ENCODE peak calls at places on chromosomes 6 and 20, in nine cellular contexts. One of them, this sample, is unnamed.

GRCh38 chr20:36162272-36162966 is 7.9 kb downstream of the EPB41L1 start:
- DNase-seq in osteocyte: no peak
- DNase-seq in natural killer cell: no peak
- DNase-seq in bronchial epithelial cell: no peak
- DNase-seq in astrocyte of the spinal cord: no peak
- DNase-seq in brain microvascular endothelial cell: no peak
- DNase-seq in lower lobe of right lung: no peak
- DNase-seq in body of pancreas: no peak
- DNase-seq in astrocyte of the cerebellum: no peak
- DNase-seq in this sample: no peak

GRCh38 chr6:19921821-19922220 is 84.7 kb downstream of the ID4 start:
- DNase-seq in osteocyte: no peak
- DNase-seq in natural killer cell: no peak
- DNase-seq in bronchial epithelial cell: no peak
- DNase-seq in astrocyte of the spinal cord: no peak
- DNase-seq in brain microvascular endothelial cell: no peak
- DNase-seq in lower lobe of right lung: no peak
- DNase-seq in body of pancreas: no peak
- DNase-seq in astrocyte of the cerebellum: no peak
- DNase-seq in this sample: no peak

GRCh38 chr20:59074456-59074855 is 31.9 kb upstream of the PRELID3B start:
- DNase-seq in osteocyte: no peak
- DNase-seq in natural killer cell: no peak
- DNase-seq in bronchial epithelial cell: peak; percentile 83
- DNase-seq in astrocyte of the spinal cord: no peak
- DNase-seq in brain microvascular endothelial cell: no peak
- DNase-seq in lower lobe of right lung: no peak
- DNase-seq in body of pancreas: no peak
- DNase-seq in astrocyte of the cerebellum: no peak
- DNase-seq in this sample: peak; percentile 6

GRCh38 chr6:100595456-100595855 is 130.7 kb upstream of the SIM1 start:
- DNase-seq in osteocyte: no peak
- DNase-seq in natural killer cell: no peak
- DNase-seq in bronchial epithelial cell: no peak
- DNase-seq in astrocyte of the spinal cord: no peak
- DNase-seq in brain microvascular endothelial cell: no peak
- DNase-seq in lower lobe of right lung: no peak
- DNase-seq in body of pancreas: no peak
- DNase-seq in astrocyte of the cerebellum: no peak
- DNase-seq in this sample: no peak

GRCh38 chr20:41978246-41978790 is 360.1 kb upstream of the CHD6 start:
- DNase-seq in osteocyte: peak; percentile 51
- DNase-seq in natural killer cell: no peak
- DNase-seq in bronchial epithelial cell: no peak
- DNase-seq in astrocyte of the spinal cord: no peak
- DNase-seq in brain microvascular endothelial cell: no peak
- DNase-seq in lower lobe of right lung: no peak
- DNase-seq in body of pancreas: no peak
- DNase-seq in astrocyte of the cerebellum: no peak
- DNase-seq in this sample: no peak

GRCh38 chr6:156717542-156717941 is 59.6 kb upstream of the ARID1B start:
- DNase-seq in osteocyte: no peak
- DNase-seq in natural killer cell: no peak
- DNase-seq in bronchial epithelial cell: no peak
- DNase-seq in astrocyte of the spinal cord: no peak
- DNase-seq in brain microvascular endothelial cell: no peak
- DNase-seq in lower lobe of right lung: no peak
- DNase-seq in body of pancreas: no peak
- DNase-seq in astrocyte of the cerebellum: no peak
- DNase-seq in this sample: no peak

GRCh38 chr6:111027219-111027618 is 45.4 kb downstream of the RPF2 start:
- DNase-seq in osteocyte: no peak
- DNase-seq in natural killer cell: no peak
- DNase-seq in bronchial epithelial cell: no peak
- DNase-seq in astrocyte of the spinal cord: no peak
- DNase-seq in brain microvascular endothelial cell: no peak
- DNase-seq in lower lobe of right lung: no peak
- DNase-seq in body of pancreas: no peak
- DNase-seq in astrocyte of the cerebellum: no peak
- DNase-seq in this sample: no peak

GRCh38 chr20:19735446-19735845 is 22.6 kb upstream of the RIN2 start:
- DNase-seq in osteocyte: no peak
- DNase-seq in natural killer cell: no peak
- DNase-seq in bronchial epithelial cell: peak; percentile 97
- DNase-seq in astrocyte of the spinal cord: peak; percentile 81
- DNase-seq in brain microvascular endothelial cell: peak; percentile 88
- DNase-seq in lower lobe of right lung: no peak
- DNase-seq in body of pancreas: no peak
- DNase-seq in astrocyte of the cerebellum: peak; percentile 39
- DNase-seq in this sample: peak; percentile 73

GRCh38 chr20:16620961-16621360 is 47.7 kb upstream of the KIF16B start:
- DNase-seq in osteocyte: no peak
- DNase-seq in natural killer cell: no peak
- DNase-seq in bronchial epithelial cell: no peak
- DNase-seq in astrocyte of the spinal cord: no peak
- DNase-seq in brain microvascular endothelial cell: no peak
- DNase-seq in lower lobe of right lung: no peak
- DNase-seq in body of pancreas: no peak
- DNase-seq in astrocyte of the cerebellum: no peak
- DNase-seq in this sample: no peak

GRCh38 chr20:64254156-64254555 is 1.4 kb upstream of the PCMTD2 start:
- DNase-seq in osteocyte: no peak
- DNase-seq in natural killer cell: no peak
- DNase-seq in bronchial epithelial cell: no peak
- DNase-seq in astrocyte of the spinal cord: no peak
- DNase-seq in brain microvascular endothelial cell: no peak
- DNase-seq in lower lobe of right lung: no peak
- DNase-seq in body of pancreas: no peak
- DNase-seq in astrocyte of the cerebellum: no peak
- DNase-seq in this sample: no peak

GRCh38 chr6:139146317-139146726 is 11.4 kb downstream of the HECA start:
- DNase-seq in osteocyte: no peak
- DNase-seq in natural killer cell: no peak
- DNase-seq in bronchial epithelial cell: no peak
- DNase-seq in astrocyte of the spinal cord: no peak
- DNase-seq in brain microvascular endothelial cell: no peak
- DNase-seq in lower lobe of right lung: no peak
- DNase-seq in body of pancreas: no peak
- DNase-seq in astrocyte of the cerebellum: no peak
- DNase-seq in this sample: no peak

GRCh38 chr20:59765599-59766177 is 161.3 kb downstream of the PHACTR3 start:
- DNase-seq in osteocyte: no peak
- DNase-seq in natural killer cell: no peak
- DNase-seq in bronchial epithelial cell: peak; percentile 7
- DNase-seq in astrocyte of the spinal cord: no peak
- DNase-seq in brain microvascular endothelial cell: no peak
- DNase-seq in lower lobe of right lung: no peak
- DNase-seq in body of pancreas: no peak
- DNase-seq in astrocyte of the cerebellum: no peak
- DNase-seq in this sample: no peak

GRCh38 chr20:48096212-48096875 is 311.1 kb upstream of the SULF2 start:
- DNase-seq in osteocyte: no peak
- DNase-seq in natural killer cell: no peak
- DNase-seq in bronchial epithelial cell: no peak
- DNase-seq in astrocyte of the spinal cord: no peak
- DNase-seq in brain microvascular endothelial cell: no peak
- DNase-seq in lower lobe of right lung: no peak
- DNase-seq in body of pancreas: no peak
- DNase-seq in astrocyte of the cerebellum: no peak
- DNase-seq in this sample: no peak

GRCh38 chr6:31690231-31691077 is 9.6 kb upstream of the LY6G5C start:
- DNase-seq in osteocyte: no peak
- DNase-seq in natural killer cell: no peak
- DNase-seq in bronchial epithelial cell: no peak
- DNase-seq in astrocyte of the spinal cord: no peak
- DNase-seq in brain microvascular endothelial cell: no peak
- DNase-seq in lower lobe of right lung: no peak
- DNase-seq in body of pancreas: no peak
- DNase-seq in astrocyte of the cerebellum: no peak
- DNase-seq in this sample: no peak

GRCh38 chr6:123417411-123417810 is 219.3 kb downstream of the TRDN start:
- DNase-seq in osteocyte: no peak
- DNase-seq in natural killer cell: no peak
- DNase-seq in bronchial epithelial cell: no peak
- DNase-seq in astrocyte of the spinal cord: no peak
- DNase-seq in brain microvascular endothelial cell: no peak
- DNase-seq in lower lobe of right lung: no peak
- DNase-seq in body of pancreas: no peak
- DNase-seq in astrocyte of the cerebellum: no peak
- DNase-seq in this sample: no peak

GRCh38 chr20:62860924-62861691 is 514 bp downstream of the TCFL5 start:
- DNase-seq in osteocyte: no peak
- DNase-seq in natural killer cell: peak; percentile 57
- DNase-seq in bronchial epithelial cell: no peak
- DNase-seq in astrocyte of the spinal cord: no peak
- DNase-seq in brain microvascular endothelial cell: no peak
- DNase-seq in lower lobe of right lung: no peak
- DNase-seq in body of pancreas: no peak
- DNase-seq in astrocyte of the cerebellum: no peak
- DNase-seq in this sample: no peak

GRCh38 chr20:17525650-17526049 is 5.5 kb downstream of the BFSP1 start:
- DNase-seq in osteocyte: no peak
- DNase-seq in natural killer cell: no peak
- DNase-seq in bronchial epithelial cell: peak; percentile 78
- DNase-seq in astrocyte of the spinal cord: no peak
- DNase-seq in brain microvascular endothelial cell: peak; percentile 11
- DNase-seq in lower lobe of right lung: no peak
- DNase-seq in body of pancreas: peak; percentile 29
- DNase-seq in astrocyte of the cerebellum: no peak
- DNase-seq in this sample: no peak

GRCh38 chr6:129663531-129663930 is 46.4 kb downstream of the ARHGAP18 start:
- DNase-seq in osteocyte: no peak
- DNase-seq in natural killer cell: no peak
- DNase-seq in bronchial epithelial cell: no peak
- DNase-seq in astrocyte of the spinal cord: no peak
- DNase-seq in brain microvascular endothelial cell: no peak
- DNase-seq in lower lobe of right lung: no peak
- DNase-seq in body of pancreas: no peak
- DNase-seq in astrocyte of the cerebellum: no peak
- DNase-seq in this sample: no peak
- TF ChIP-seq CTCF in osteocyte: no peak
- TF ChIP-seq CTCF in natural killer cell: no peak
- TF ChIP-seq CTCF in bronchial epithelial cell: no peak
- TF ChIP-seq CTCF in astrocyte of the spinal cord: no peak
- TF ChIP-seq CTCF in brain microvascular endothelial cell: peak; percentile 5
- TF ChIP-seq CTCF in lower lobe of right lung: no peak
- TF ChIP-seq CTCF in body of pancreas: peak; percentile 10
- TF ChIP-seq CTCF in astrocyte of the cerebellum: no peak
- TF ChIP-seq CTCF in this sample: no peak

GRCh38 chr6:113823916-113824315 is 33.2 kb upstream of the MARCKS start:
- DNase-seq in osteocyte: no peak
- DNase-seq in natural killer cell: no peak
- DNase-seq in bronchial epithelial cell: no peak
- DNase-seq in astrocyte of the spinal cord: no peak
- DNase-seq in brain microvascular endothelial cell: no peak
- DNase-seq in lower lobe of right lung: no peak
- DNase-seq in body of pancreas: no peak
- DNase-seq in astrocyte of the cerebellum: no peak
- DNase-seq in this sample: no peak
- TF ChIP-seq CTCF in osteocyte: no peak
- TF ChIP-seq CTCF in natural killer cell: no peak
- TF ChIP-seq CTCF in bronchial epithelial cell: no peak
- TF ChIP-seq CTCF in astrocyte of the spinal cord: no peak
- TF ChIP-seq CTCF in brain microvascular endothelial cell: no peak
- TF ChIP-seq CTCF in lower lobe of right lung: no peak
- TF ChIP-seq CTCF in body of pancreas: no peak
- TF ChIP-seq CTCF in astrocyte of the cerebellum: no peak
- TF ChIP-seq CTCF in this sample: no peak

GRCh38 chr20:50053790-50054547 is 59.0 kb downstream of the UBE2V1 start:
- DNase-seq in osteocyte: no peak
- DNase-seq in natural killer cell: no peak
- DNase-seq in bronchial epithelial cell: no peak
- DNase-seq in astrocyte of the spinal cord: no peak
- DNase-seq in brain microvascular endothelial cell: no peak
- DNase-seq in lower lobe of right lung: no peak
- DNase-seq in body of pancreas: no peak
- DNase-seq in astrocyte of the cerebellum: no peak
- DNase-seq in this sample: no peak

GRCh38 chr20:50056951-50057403 is 56.0 kb downstream of the UBE2V1 start:
- DNase-seq in osteocyte: no peak
- DNase-seq in natural killer cell: no peak
- DNase-seq in bronchial epithelial cell: no peak
- DNase-seq in astrocyte of the spinal cord: no peak
- DNase-seq in brain microvascular endothelial cell: no peak
- DNase-seq in lower lobe of right lung: no peak
- DNase-seq in body of pancreas: no peak
- DNase-seq in astrocyte of the cerebellum: no peak
- DNase-seq in this sample: no peak

GRCh38 chr20:50056408-50056926 is 56.5 kb downstream of the UBE2V1 start:
- DNase-seq in osteocyte: no peak
- DNase-seq in natural killer cell: no peak
- DNase-seq in bronchial epithelial cell: no peak
- DNase-seq in astrocyte of the spinal cord: no peak
- DNase-seq in brain microvascular endothelial cell: no peak
- DNase-seq in lower lobe of right lung: no peak
- DNase-seq in body of pancreas: no peak
- DNase-seq in astrocyte of the cerebellum: no peak
- DNase-seq in this sample: no peak

GRCh38 chr20:50054626-50055511 is 58.1 kb downstream of the UBE2V1 start:
- DNase-seq in osteocyte: peak; percentile 88
- DNase-seq in natural killer cell: no peak
- DNase-seq in bronchial epithelial cell: no peak
- DNase-seq in astrocyte of the spinal cord: peak; percentile 81
- DNase-seq in brain microvascular endothelial cell: no peak
- DNase-seq in lower lobe of right lung: no peak
- DNase-seq in body of pancreas: no peak
- DNase-seq in astrocyte of the cerebellum: peak; percentile 55
- DNase-seq in this sample: no peak

GRCh38 chr20:50055524-50056083 is 57.3 kb downstream of the UBE2V1 start:
- DNase-seq in osteocyte: no peak
- DNase-seq in natural killer cell: no peak
- DNase-seq in bronchial epithelial cell: no peak
- DNase-seq in astrocyte of the spinal cord: no peak
- DNase-seq in brain microvascular endothelial cell: no peak
- DNase-seq in lower lobe of right lung: no peak
- DNase-seq in body of pancreas: no peak
- DNase-seq in astrocyte of the cerebellum: no peak
- DNase-seq in this sample: no peak
- TF ChIP-seq CTCF in osteocyte: no peak
- TF ChIP-seq CTCF in natural killer cell: no peak
- TF ChIP-seq CTCF in bronchial epithelial cell: no peak
- TF ChIP-seq CTCF in astrocyte of the spinal cord: no peak
- TF ChIP-seq CTCF in brain microvascular endothelial cell: no peak
- TF ChIP-seq CTCF in lower lobe of right lung: no peak
- TF ChIP-seq CTCF in body of pancreas: no peak
- TF ChIP-seq CTCF in astrocyte of the cerebellum: no peak
- TF ChIP-seq CTCF in this sample: no peak

DNA sequence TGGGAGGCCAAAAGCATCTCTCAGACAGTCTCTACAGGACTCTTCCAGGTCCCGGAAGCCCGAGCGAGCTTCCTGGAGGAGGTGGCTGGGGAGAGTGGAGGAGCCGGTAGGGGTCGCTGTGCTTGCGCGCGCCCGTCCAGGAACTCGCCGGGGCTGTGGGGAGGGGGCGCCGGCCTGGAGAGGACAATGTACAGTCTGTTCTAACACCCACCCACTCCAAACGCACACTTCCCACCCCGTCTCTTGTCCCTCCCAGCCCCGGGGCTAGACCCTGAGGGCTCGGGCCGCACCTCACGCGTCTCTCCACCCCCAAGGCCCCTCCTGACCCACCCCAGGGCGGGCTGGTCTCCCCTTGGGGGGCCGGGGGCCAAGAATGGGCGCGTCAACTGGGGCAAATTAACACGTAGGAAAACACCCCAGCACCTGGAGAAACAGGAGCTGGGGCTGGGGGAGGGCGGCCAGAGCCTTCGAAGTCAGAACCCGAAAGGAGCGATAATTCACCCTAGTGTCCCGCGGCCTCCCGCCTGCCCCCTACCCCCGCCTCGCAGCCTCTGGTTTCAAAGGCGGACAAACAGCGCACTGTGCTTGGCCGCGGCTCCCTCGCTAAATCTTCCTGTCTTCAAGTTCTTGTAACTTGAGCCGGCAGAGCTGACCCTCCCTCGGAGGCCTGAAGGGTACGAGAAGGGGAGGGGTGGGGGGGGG is 103.2 kb upstream of the FOXP4 start:
- DNase-seq in osteocyte: no peak
- DNase-seq in natural killer cell: no peak
- DNase-seq in bronchial epithelial cell: no peak
- DNase-seq in astrocyte of the spinal cord: peak; percentile 70
- DNase-seq in brain microvascular endothelial cell: no peak
- DNase-seq in lower lobe of right lung: peak; percentile 58
- DNase-seq in body of pancreas: peak; percentile 21
- DNase-seq in astrocyte of the cerebellum: no peak
- DNase-seq in this sample: no peak
- TF ChIP-seq CTCF in osteocyte: peak; percentile 76
- TF ChIP-seq CTCF in natural killer cell: peak; percentile 39
- TF ChIP-seq CTCF in bronchial epithelial cell: peak; percentile 45
- TF ChIP-seq CTCF in astrocyte of the spinal cord: peak; percentile 75
- TF ChIP-seq CTCF in brain microvascular endothelial cell: peak; percentile 79
- TF ChIP-seq CTCF in lower lobe of right lung: peak; percentile 42
- TF ChIP-seq CTCF in body of pancreas: no peak
- TF ChIP-seq CTCF in astrocyte of the cerebellum: peak; percentile 62
- TF ChIP-seq CTCF in this sample: peak; percentile 74

This sample was measured in HFFc6.